ENCODE peak calls at places on chromosome 7, in six cellular contexts. One of them, this sample, is unnamed.

GRCh38 chr7:122100021-122100420 is 44.0 kb downstream of the AASS start:
- DNase-seq in activated B cell treated with CpG ODN at 0.5 μM for 24 hours: no peak
- DNase-seq in stomach: no peak
- DNase-seq in tibial artery: no peak
- DNase-seq in left ventricle myocardium inferior: no peak
- DNase-seq in fibroblast of pulmonary artery: peak
- DNase-seq in this sample: no peak

GRCh38 chr7:22385326-22385725 is 28.4 kb upstream of the RAPGEF5 start:
- DNase-seq in activated B cell treated with CpG ODN at 0.5 μM for 24 hours: no peak
- DNase-seq in stomach: no peak
- DNase-seq in tibial artery: no peak
- DNase-seq in left ventricle myocardium inferior: no peak
- DNase-seq in fibroblast of pulmonary artery: no peak
- DNase-seq in this sample: no peak

GRCh38 chr7:36227223-36227622 is 74.2 kb downstream of the EEPD1 start:
- DNase-seq in activated B cell treated with CpG ODN at 0.5 μM for 24 hours: no peak
- DNase-seq in stomach: peak
- DNase-seq in tibial artery: peak
- DNase-seq in left ventricle myocardium inferior: no peak
- DNase-seq in fibroblast of pulmonary artery: peak
- DNase-seq in this sample: no peak

GRCh38 chr7:45920543-45921380 is at the start of gene IGFBP3:
- DNase-seq in activated B cell treated with CpG ODN at 0.5 μM for 24 hours: no peak
- DNase-seq in stomach: no peak
- DNase-seq in tibial artery: peak
- DNase-seq in left ventricle myocardium inferior: peak
- DNase-seq in fibroblast of pulmonary artery: peak
- DNase-seq in this sample: no peak

GRCh38 chr7:2479276-2480070 is 3.3 kb upstream of the GRIFIN start:
- DNase-seq in activated B cell treated with CpG ODN at 0.5 μM for 24 hours: no peak
- DNase-seq in stomach: no peak
- DNase-seq in tibial artery: no peak
- DNase-seq in left ventricle myocardium inferior: no peak
- DNase-seq in fibroblast of pulmonary artery: no peak
- DNase-seq in this sample: no peak

GRCh38 chr7:157476201-157476600 is 139.4 kb downstream of the DNAJB6 start:
- DNase-seq in activated B cell treated with CpG ODN at 0.5 μM for 24 hours: no peak
- DNase-seq in stomach: peak
- DNase-seq in tibial artery: no peak
- DNase-seq in left ventricle myocardium inferior: no peak
- DNase-seq in fibroblast of pulmonary artery: no peak
- DNase-seq in this sample: no peak

GRCh38 chr7:144026203-144026883 is 22.4 kb upstream of the OR2A5 start:
- DNase-seq in activated B cell treated with CpG ODN at 0.5 μM for 24 hours: no peak
- DNase-seq in stomach: no peak
- DNase-seq in tibial artery: no peak
- DNase-seq in left ventricle myocardium inferior: no peak
- DNase-seq in fibroblast of pulmonary artery: no peak
- DNase-seq in this sample: no peak

GRCh38 chr7:90706067-90706716 is 110.1 kb downstream of the CDK14 start:
- DNase-seq in activated B cell treated with CpG ODN at 0.5 μM for 24 hours: no peak
- DNase-seq in stomach: no peak
- DNase-seq in tibial artery: no peak
- DNase-seq in left ventricle myocardium inferior: no peak
- DNase-seq in fibroblast of pulmonary artery: no peak
- DNase-seq in this sample: no peak

GRCh38 chr7:34158311-34158710 is 253.0 kb downstream of the BMPER start:
- DNase-seq in activated B cell treated with CpG ODN at 0.5 μM for 24 hours: no peak
- DNase-seq in stomach: no peak
- DNase-seq in tibial artery: peak
- DNase-seq in left ventricle myocardium inferior: peak
- DNase-seq in fibroblast of pulmonary artery: peak
- DNase-seq in this sample: no peak

GRCh38 chr7:34160261-34160752 is 255.0 kb downstream of the BMPER start:
- DNase-seq in activated B cell treated with CpG ODN at 0.5 μM for 24 hours: no peak
- DNase-seq in stomach: no peak
- DNase-seq in tibial artery: no peak
- DNase-seq in left ventricle myocardium inferior: no peak
- DNase-seq in fibroblast of pulmonary artery: peak
- DNase-seq in this sample: no peak

GRCh38 chr7:34157137-34157536 is 251.8 kb downstream of the BMPER start:
- DNase-seq in activated B cell treated with CpG ODN at 0.5 μM for 24 hours: no peak
- DNase-seq in stomach: no peak
- DNase-seq in tibial artery: no peak
- DNase-seq in left ventricle myocardium inferior: no peak
- DNase-seq in fibroblast of pulmonary artery: no peak
- DNase-seq in this sample: no peak

GRCh38 chr7:34156336-34156735 is 251.0 kb downstream of the BMPER start:
- DNase-seq in activated B cell treated with CpG ODN at 0.5 μM for 24 hours: no peak
- DNase-seq in stomach: no peak
- DNase-seq in tibial artery: no peak
- DNase-seq in left ventricle myocardium inferior: no peak
- DNase-seq in fibroblast of pulmonary artery: peak
- DNase-seq in this sample: no peak

DNA sequence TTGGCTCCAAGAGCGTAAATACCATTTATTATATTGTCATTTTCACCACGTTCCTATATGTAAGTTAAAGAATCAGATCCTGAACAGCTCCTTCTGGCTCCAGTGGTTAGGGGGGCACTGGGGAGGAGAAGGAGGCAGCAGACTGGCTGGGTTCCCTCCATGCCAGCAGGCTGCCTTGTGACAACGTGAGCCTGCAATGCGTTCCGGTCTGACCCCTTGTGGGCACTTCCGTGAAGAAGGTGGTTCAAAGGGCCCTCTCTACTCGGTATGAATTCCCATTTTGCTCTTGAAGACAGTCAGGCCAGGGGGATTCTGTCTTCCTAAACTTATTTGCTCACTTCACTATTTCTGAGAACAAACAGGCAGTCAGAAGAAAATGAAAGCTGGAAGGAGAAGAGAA is 253.4 kb downstream of the BMPER start:
- DNase-seq in activated B cell treated with CpG ODN at 0.5 μM for 24 hours: no peak
- DNase-seq in stomach: no peak
- DNase-seq in tibial artery: no peak
- DNase-seq in left ventricle myocardium inferior: no peak
- DNase-seq in fibroblast of pulmonary artery: peak
- DNase-seq in this sample: no peak
- TF ChIP-seq CTCF in activated B cell treated with CpG ODN at 0.5 μM for 24 hours: no peak
- TF ChIP-seq CTCF in stomach: no peak
- TF ChIP-seq CTCF in tibial artery: no peak
- TF ChIP-seq CTCF in left ventricle myocardium inferior: no peak
- TF ChIP-seq CTCF in fibroblast of pulmonary artery: peak
- TF ChIP-seq CTCF in this sample: no peak

DNA sequence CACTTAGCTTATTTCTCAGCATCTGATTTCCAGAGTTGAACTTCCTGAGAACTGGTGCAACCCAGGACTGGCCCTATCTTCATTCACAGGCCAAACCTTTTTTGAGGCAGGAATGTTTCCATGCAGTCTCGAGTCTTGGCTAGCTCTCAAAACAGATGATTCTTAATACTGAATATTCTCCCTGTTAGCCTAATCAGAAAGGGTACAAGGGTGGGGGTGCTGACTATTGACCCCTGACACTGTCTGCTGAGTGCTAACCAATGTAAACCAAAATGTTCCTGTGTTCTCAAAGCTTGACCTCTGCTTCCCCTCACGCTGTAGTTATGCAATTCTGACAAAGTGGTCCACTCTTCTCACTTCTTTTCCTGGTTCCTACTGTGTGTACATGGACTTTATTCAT is 25.3 kb downstream of the VWDE start:
- DNase-seq in activated B cell treated with CpG ODN at 0.5 μM for 24 hours: no peak
- DNase-seq in stomach: no peak
- DNase-seq in tibial artery: no peak
- DNase-seq in left ventricle myocardium inferior: no peak
- DNase-seq in fibroblast of pulmonary artery: no peak
- DNase-seq in this sample: no peak
- TF ChIP-seq CTCF in activated B cell treated with CpG ODN at 0.5 μM for 24 hours: no peak
- TF ChIP-seq CTCF in stomach: no peak
- TF ChIP-seq CTCF in tibial artery: no peak
- TF ChIP-seq CTCF in left ventricle myocardium inferior: no peak
- TF ChIP-seq CTCF in fibroblast of pulmonary artery: no peak
- TF ChIP-seq CTCF in this sample: no peak

GRCh38 chr7:33673029-33673700 is 232.2 kb upstream of the BMPER start:
- DNase-seq in activated B cell treated with CpG ODN at 0.5 μM for 24 hours: no peak
- DNase-seq in stomach: no peak
- DNase-seq in tibial artery: no peak
- DNase-seq in left ventricle myocardium inferior: no peak
- DNase-seq in fibroblast of pulmonary artery: no peak
- DNase-seq in this sample: no peak
- TF ChIP-seq CTCF in activated B cell treated with CpG ODN at 0.5 μM for 24 hours: no peak
- TF ChIP-seq CTCF in stomach: no peak
- TF ChIP-seq CTCF in tibial artery: no peak
- TF ChIP-seq CTCF in left ventricle myocardium inferior: no peak
- TF ChIP-seq CTCF in fibroblast of pulmonary artery: peak
- TF ChIP-seq CTCF in this sample: no peak

DNA sequence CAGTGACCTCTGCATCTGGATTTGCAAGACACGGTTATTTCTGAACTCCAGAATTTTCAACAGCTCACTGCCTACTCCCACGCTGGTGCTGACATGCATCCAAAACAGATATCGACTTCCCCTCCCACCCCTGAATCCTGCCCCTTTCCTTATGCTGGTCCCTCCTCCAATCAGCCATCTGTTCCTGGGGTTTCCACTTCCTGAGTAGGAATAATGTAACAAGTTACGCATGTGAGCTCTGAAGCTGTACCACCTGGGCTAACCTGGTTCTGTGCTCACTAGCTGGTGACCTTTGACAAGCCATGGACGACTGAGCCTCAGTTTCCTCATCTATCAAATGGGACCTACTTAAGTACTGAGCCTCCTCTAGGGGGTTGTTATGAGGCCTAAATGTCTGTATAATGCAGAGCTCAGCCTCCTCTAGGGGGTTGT is 1.7 kb upstream of the NCAPG2 start:
- DNase-seq in activated B cell treated with CpG ODN at 0.5 μM for 24 hours: no peak
- DNase-seq in stomach: no peak
- DNase-seq in tibial artery: no peak
- DNase-seq in left ventricle myocardium inferior: no peak
- DNase-seq in fibroblast of pulmonary artery: peak
- DNase-seq in this sample: no peak
- TF ChIP-seq CTCF in activated B cell treated with CpG ODN at 0.5 μM for 24 hours: no peak
- TF ChIP-seq CTCF in stomach: no peak
- TF ChIP-seq CTCF in tibial artery: no peak
- TF ChIP-seq CTCF in left ventricle myocardium inferior: no peak
- TF ChIP-seq CTCF in fibroblast of pulmonary artery: no peak
- TF ChIP-seq CTCF in this sample: no peak

DNA sequence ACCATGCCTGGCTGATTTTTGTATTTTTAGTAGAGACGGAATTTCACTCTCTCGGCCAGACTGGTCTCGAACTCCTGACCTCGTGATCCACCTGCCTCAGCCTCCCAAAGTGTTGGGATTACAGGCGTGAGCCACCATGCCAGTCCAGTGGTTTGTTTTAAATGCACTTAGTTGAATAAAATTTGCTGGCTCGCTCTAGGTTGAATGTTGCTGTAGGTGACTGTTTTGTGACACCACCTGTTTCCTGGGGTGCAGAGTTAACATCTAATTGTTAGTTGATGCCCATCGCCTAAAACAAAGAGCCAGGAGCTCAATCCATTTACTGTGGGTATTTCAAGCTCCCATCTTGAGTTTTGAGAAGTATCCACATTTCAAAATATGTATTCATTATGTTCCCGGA is 31.2 kb downstream of the MGAM2 start:
- DNase-seq in activated B cell treated with CpG ODN at 0.5 μM for 24 hours: no peak
- DNase-seq in stomach: no peak
- DNase-seq in tibial artery: no peak
- DNase-seq in left ventricle myocardium inferior: no peak
- DNase-seq in fibroblast of pulmonary artery: no peak
- DNase-seq in this sample: no peak
- TF ChIP-seq CTCF in activated B cell treated with CpG ODN at 0.5 μM for 24 hours: no peak
- TF ChIP-seq CTCF in stomach: no peak
- TF ChIP-seq CTCF in tibial artery: no peak
- TF ChIP-seq CTCF in left ventricle myocardium inferior: no peak
- TF ChIP-seq CTCF in fibroblast of pulmonary artery: no peak
- TF ChIP-seq CTCF in this sample: no peak

GRCh38 chr7:20647908-20648776 is 32.7 kb downstream of the ABCB5 start:
- DNase-seq in activated B cell treated with CpG ODN at 0.5 μM for 24 hours: no peak
- DNase-seq in stomach: no peak
- DNase-seq in tibial artery: no peak
- DNase-seq in left ventricle myocardium inferior: no peak
- DNase-seq in fibroblast of pulmonary artery: peak
- DNase-seq in this sample: no peak
- TF ChIP-seq CTCF in activated B cell treated with CpG ODN at 0.5 μM for 24 hours: no peak
- TF ChIP-seq CTCF in stomach: no peak
- TF ChIP-seq CTCF in tibial artery: no peak
- TF ChIP-seq CTCF in left ventricle myocardium inferior: peak
- TF ChIP-seq CTCF in fibroblast of pulmonary artery: peak
- TF ChIP-seq CTCF in this sample: no peak

DNA sequence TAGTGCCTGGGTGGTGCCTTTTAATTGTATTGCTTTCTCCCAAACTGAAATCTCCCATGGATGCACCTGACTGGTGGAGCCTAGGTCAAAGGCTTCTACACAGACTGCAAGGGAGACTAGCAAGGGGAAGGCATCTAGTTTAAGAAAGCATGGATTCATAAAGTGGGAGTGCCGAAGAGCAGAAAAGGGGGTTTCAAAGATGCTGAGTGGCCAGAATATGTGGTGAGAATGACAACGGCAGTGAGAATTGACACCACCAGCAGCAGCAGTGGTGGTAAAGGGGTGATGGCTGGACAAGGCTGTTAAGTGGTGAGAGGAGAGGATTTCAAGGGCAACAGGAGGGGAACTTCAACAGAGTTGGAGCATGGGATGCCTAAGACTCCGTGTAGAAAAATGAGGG is 36.7 kb downstream of the LSMEM1 start:
- DNase-seq in activated B cell treated with CpG ODN at 0.5 μM for 24 hours: no peak
- DNase-seq in stomach: no peak
- DNase-seq in tibial artery: no peak
- DNase-seq in left ventricle myocardium inferior: no peak
- DNase-seq in fibroblast of pulmonary artery: no peak
- DNase-seq in this sample: no peak
- TF ChIP-seq CTCF in activated B cell treated with CpG ODN at 0.5 μM for 24 hours: no peak
- TF ChIP-seq CTCF in stomach: no peak
- TF ChIP-seq CTCF in tibial artery: no peak
- TF ChIP-seq CTCF in left ventricle myocardium inferior: no peak
- TF ChIP-seq CTCF in fibroblast of pulmonary artery: no peak
- TF ChIP-seq CTCF in this sample: no peak

This sample was measured in omental fat pad.